ENCODE peak calls at places on chromosome 9, in eight cellular contexts. One of them, this sample, is unnamed.

GRCh38 chr9:37732086-37732744 is 21.4 kb upstream of the TRMT10B start:
- DNase-seq in MCF 10A: no peak
- DNase-seq in right atrium auricular region: no peak
- DNase-seq in keratinocyte: no peak
- DNase-seq in upper lobe of right lung: no peak
- DNase-seq in RWPE1: no peak
- DNase-seq in nephron progenitor cell: no peak
- DNase-seq in left ventricle myocardium inferior: no peak
- DNase-seq in this sample: no peak

GRCh38 chr9:126063326-126063725 is 263.3 kb upstream of the MVB12B start:
- DNase-seq in MCF 10A: no peak
- DNase-seq in right atrium auricular region: no peak
- DNase-seq in keratinocyte: no peak
- DNase-seq in upper lobe of right lung: no peak
- DNase-seq in RWPE1: no peak
- DNase-seq in nephron progenitor cell: no peak
- DNase-seq in left ventricle myocardium inferior: no peak
- DNase-seq in this sample: no peak

GRCh38 chr9:97220894-97221477 is 86.5 kb upstream of the CCDC180 start:
- DNase-seq in MCF 10A: no peak
- DNase-seq in right atrium auricular region: no peak
- DNase-seq in keratinocyte: no peak
- DNase-seq in upper lobe of right lung: no peak
- DNase-seq in RWPE1: no peak
- DNase-seq in nephron progenitor cell: peak; percentile 23
- DNase-seq in left ventricle myocardium inferior: no peak
- DNase-seq in this sample: no peak

GRCh38 chr9:36191290-36191645 is 547 bp downstream of the CLTA start:
- DNase-seq in MCF 10A: peak; percentile 25
- DNase-seq in right atrium auricular region: no peak
- DNase-seq in keratinocyte: no peak
- DNase-seq in upper lobe of right lung: peak; percentile 74
- DNase-seq in RWPE1: peak; percentile 23
- DNase-seq in nephron progenitor cell: peak; percentile 46
- DNase-seq in left ventricle myocardium inferior: peak; percentile 41
- DNase-seq in this sample: no peak

GRCh38 chr9:3908731-3909130 is 382.9 kb upstream of the RFX3 start:
- DNase-seq in MCF 10A: no peak
- DNase-seq in right atrium auricular region: no peak
- DNase-seq in keratinocyte: no peak
- DNase-seq in upper lobe of right lung: no peak
- DNase-seq in RWPE1: no peak
- DNase-seq in nephron progenitor cell: no peak
- DNase-seq in left ventricle myocardium inferior: no peak
- DNase-seq in this sample: no peak

GRCh38 chr9:125749287-125749935 is 2.2 kb downstream of the PBX3 start:
- DNase-seq in MCF 10A: peak; percentile 16
- DNase-seq in right atrium auricular region: no peak
- DNase-seq in keratinocyte: no peak
- DNase-seq in upper lobe of right lung: no peak
- DNase-seq in RWPE1: no peak
- DNase-seq in nephron progenitor cell: no peak
- DNase-seq in left ventricle myocardium inferior: no peak
- DNase-seq in this sample: no peak

GRCh38 chr9:123716339-123716738 is 213.6 kb downstream of the DENND1A start:
- DNase-seq in MCF 10A: no peak
- DNase-seq in right atrium auricular region: no peak
- DNase-seq in keratinocyte: no peak
- DNase-seq in upper lobe of right lung: no peak
- DNase-seq in RWPE1: no peak
- DNase-seq in nephron progenitor cell: peak; percentile 10
- DNase-seq in left ventricle myocardium inferior: no peak
- DNase-seq in this sample: no peak

GRCh38 chr9:125544988-125545651 is 161.9 kb downstream of the MAPKAP1 start:
- DNase-seq in MCF 10A: peak; percentile 11
- DNase-seq in right atrium auricular region: no peak
- DNase-seq in keratinocyte: no peak
- DNase-seq in upper lobe of right lung: no peak
- DNase-seq in RWPE1: no peak
- DNase-seq in nephron progenitor cell: no peak
- DNase-seq in left ventricle myocardium inferior: no peak
- DNase-seq in this sample: no peak

GRCh38 chr9:22447607-22448305 is 1.1 kb downstream of the DMRTA1 start:
- DNase-seq in MCF 10A: no peak
- DNase-seq in right atrium auricular region: no peak
- DNase-seq in keratinocyte: no peak
- DNase-seq in upper lobe of right lung: no peak
- DNase-seq in RWPE1: no peak
- DNase-seq in nephron progenitor cell: no peak
- DNase-seq in left ventricle myocardium inferior: no peak
- DNase-seq in this sample: no peak

GRCh38 chr9:22452415-22453010 is 5.9 kb downstream of the DMRTA1 start:
- DNase-seq in MCF 10A: peak; percentile 33
- DNase-seq in right atrium auricular region: peak; percentile 76
- DNase-seq in keratinocyte: peak; percentile 15
- DNase-seq in upper lobe of right lung: peak; percentile 63
- DNase-seq in RWPE1: no peak
- DNase-seq in nephron progenitor cell: peak; percentile 51
- DNase-seq in left ventricle myocardium inferior: peak; percentile 26
- DNase-seq in this sample: no peak

GRCh38 chr9:22446589-22446949 is at the start of gene DMRTA1:
- DNase-seq in MCF 10A: peak; percentile 55
- DNase-seq in right atrium auricular region: peak; percentile 83
- DNase-seq in keratinocyte: no peak
- DNase-seq in upper lobe of right lung: peak; percentile 92
- DNase-seq in RWPE1: peak; percentile 93
- DNase-seq in nephron progenitor cell: peak; percentile 80
- DNase-seq in left ventricle myocardium inferior: peak; percentile 84
- DNase-seq in this sample: peak; percentile 65

DNA sequence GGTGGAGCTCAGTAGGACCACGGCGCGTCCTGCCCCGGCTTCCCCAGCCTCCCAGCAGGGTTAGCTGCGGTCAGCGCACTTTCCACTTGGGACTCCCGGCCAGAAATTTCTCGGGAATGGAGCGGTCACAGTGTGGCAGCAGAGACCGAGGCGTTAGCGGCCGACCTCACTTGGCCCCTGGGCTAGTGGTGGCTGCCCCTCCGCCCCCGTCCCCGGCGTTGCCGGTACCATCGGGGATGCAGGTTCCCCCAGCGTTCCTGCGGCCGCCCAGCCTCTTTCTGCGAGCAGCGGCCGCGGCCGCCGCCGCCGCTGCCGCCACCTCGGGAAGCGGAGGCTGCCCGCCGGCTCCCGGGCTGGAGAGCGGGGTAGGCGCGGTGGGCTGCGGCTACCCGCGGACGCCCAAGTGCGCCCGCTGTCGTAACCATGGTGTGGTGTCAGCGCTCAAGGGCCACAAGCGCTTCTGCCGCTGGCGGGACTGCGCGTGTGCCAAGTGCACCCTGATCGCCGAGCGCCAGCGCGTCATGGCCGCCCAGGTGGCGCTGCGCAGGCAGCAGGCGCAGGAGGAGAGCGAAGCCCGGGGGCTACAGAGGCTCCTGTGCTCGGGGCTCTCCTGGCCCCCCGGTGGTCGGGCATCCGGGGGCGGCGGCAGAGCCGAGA is 454 bp downstream of the DMRTA1 start:
- DNase-seq in MCF 10A: peak; percentile 31
- DNase-seq in right atrium auricular region: no peak
- DNase-seq in keratinocyte: no peak
- DNase-seq in upper lobe of right lung: peak; percentile 88
- DNase-seq in RWPE1: peak; percentile 44
- DNase-seq in nephron progenitor cell: peak; percentile 82
- DNase-seq in left ventricle myocardium inferior: peak; percentile 58
- DNase-seq in this sample: peak; percentile 37
- TF ChIP-seq CTCF in MCF 10A: no peak
- TF ChIP-seq CTCF in right atrium auricular region: no peak
- TF ChIP-seq CTCF in keratinocyte: no peak
- TF ChIP-seq CTCF in upper lobe of right lung: peak; percentile 24
- TF ChIP-seq CTCF in RWPE1: peak; percentile 69
- TF ChIP-seq CTCF in nephron progenitor cell: peak; percentile 31
- TF ChIP-seq CTCF in left ventricle myocardium inferior: peak; percentile 24
- TF ChIP-seq CTCF in this sample: no peak

GRCh38 chr9:77954619-77955018 is 77.0 kb downstream of the GNAQ start:
- DNase-seq in MCF 10A: no peak
- DNase-seq in right atrium auricular region: no peak
- DNase-seq in keratinocyte: no peak
- DNase-seq in upper lobe of right lung: no peak
- DNase-seq in RWPE1: no peak
- DNase-seq in nephron progenitor cell: no peak
- DNase-seq in left ventricle myocardium inferior: no peak
- DNase-seq in this sample: no peak

GRCh38 chr9:77952641-77953341 is 78.8 kb downstream of the GNAQ start:
- DNase-seq in MCF 10A: peak; percentile 40
- DNase-seq in right atrium auricular region: no peak
- DNase-seq in keratinocyte: no peak
- DNase-seq in upper lobe of right lung: no peak
- DNase-seq in RWPE1: peak; percentile 74
- DNase-seq in nephron progenitor cell: no peak
- DNase-seq in left ventricle myocardium inferior: no peak
- DNase-seq in this sample: no peak

GRCh38 chr9:77951369-77951768 is 80.2 kb downstream of the GNAQ start:
- DNase-seq in MCF 10A: no peak
- DNase-seq in right atrium auricular region: no peak
- DNase-seq in keratinocyte: no peak
- DNase-seq in upper lobe of right lung: no peak
- DNase-seq in RWPE1: no peak
- DNase-seq in nephron progenitor cell: no peak
- DNase-seq in left ventricle myocardium inferior: no peak
- DNase-seq in this sample: no peak

GRCh38 chr9:77954018-77954417 is 77.6 kb downstream of the GNAQ start:
- DNase-seq in MCF 10A: no peak
- DNase-seq in right atrium auricular region: no peak
- DNase-seq in keratinocyte: no peak
- DNase-seq in upper lobe of right lung: no peak
- DNase-seq in RWPE1: no peak
- DNase-seq in nephron progenitor cell: no peak
- DNase-seq in left ventricle myocardium inferior: no peak
- DNase-seq in this sample: no peak

GRCh38 chr9:77953590-77953989 is 78.0 kb downstream of the GNAQ start:
- DNase-seq in MCF 10A: no peak
- DNase-seq in right atrium auricular region: no peak
- DNase-seq in keratinocyte: no peak
- DNase-seq in upper lobe of right lung: no peak
- DNase-seq in RWPE1: no peak
- DNase-seq in nephron progenitor cell: no peak
- DNase-seq in left ventricle myocardium inferior: no peak
- DNase-seq in this sample: no peak
- TF ChIP-seq CTCF in MCF 10A: no peak
- TF ChIP-seq CTCF in right atrium auricular region: no peak
- TF ChIP-seq CTCF in keratinocyte: no peak
- TF ChIP-seq CTCF in upper lobe of right lung: no peak
- TF ChIP-seq CTCF in RWPE1: no peak
- TF ChIP-seq CTCF in nephron progenitor cell: no peak
- TF ChIP-seq CTCF in left ventricle myocardium inferior: no peak
- TF ChIP-seq CTCF in this sample: no peak

DNA sequence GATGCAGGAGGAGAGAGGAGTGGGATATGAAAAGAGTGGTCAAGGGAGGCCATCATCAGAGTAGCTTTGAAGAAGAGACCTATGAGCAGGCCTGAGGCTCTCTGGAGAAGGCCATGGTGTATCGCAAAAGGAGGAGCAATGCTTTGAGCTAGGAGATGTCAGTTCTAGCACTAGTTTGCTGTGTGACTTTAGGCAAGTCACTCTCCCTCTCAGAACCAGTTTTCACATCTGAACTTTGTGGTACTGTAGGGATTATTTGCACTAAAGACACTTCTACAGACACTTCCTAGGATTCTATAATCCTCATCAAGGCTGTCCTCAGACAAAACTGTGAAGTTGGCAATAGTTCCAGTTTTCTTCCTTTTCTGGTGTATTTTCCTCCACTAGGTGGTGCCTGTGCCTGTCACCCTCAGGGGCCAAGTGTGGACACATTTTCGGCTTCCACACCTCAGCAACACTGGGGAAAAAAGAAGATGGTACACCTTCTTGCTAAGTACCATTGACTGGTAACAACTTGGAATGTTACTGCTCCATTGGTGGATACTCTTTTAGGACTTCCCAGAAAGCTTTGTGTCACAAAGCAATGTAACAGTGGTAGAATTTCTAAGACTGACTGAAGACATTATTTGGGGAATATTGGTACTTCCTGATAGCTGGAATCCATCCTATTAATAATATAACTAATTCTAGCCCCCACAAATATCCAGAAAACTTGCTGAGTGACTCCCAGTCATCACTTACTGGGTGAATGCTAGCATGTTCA is 9.9 kb downstream of the PAPPA start:
- DNase-seq in MCF 10A: peak; percentile 45
- DNase-seq in right atrium auricular region: no peak
- DNase-seq in keratinocyte: no peak
- DNase-seq in upper lobe of right lung: no peak
- DNase-seq in RWPE1: no peak
- DNase-seq in nephron progenitor cell: no peak
- DNase-seq in left ventricle myocardium inferior: no peak
- DNase-seq in this sample: no peak
- TF ChIP-seq CTCF in MCF 10A: peak; percentile 23
- TF ChIP-seq CTCF in right atrium auricular region: no peak
- TF ChIP-seq CTCF in keratinocyte: peak; percentile 54
- TF ChIP-seq CTCF in upper lobe of right lung: peak; percentile 33
- TF ChIP-seq CTCF in RWPE1: peak; percentile 47
- TF ChIP-seq CTCF in nephron progenitor cell: no peak
- TF ChIP-seq CTCF in left ventricle myocardium inferior: peak; percentile 60
- TF ChIP-seq CTCF in this sample: no peak

GRCh38 chr9:134328341-134328840 is 2.1 kb downstream of the RXRA start:
- DNase-seq in MCF 10A: no peak
- DNase-seq in right atrium auricular region: no peak
- DNase-seq in keratinocyte: no peak
- DNase-seq in upper lobe of right lung: no peak
- DNase-seq in RWPE1: peak; percentile 41
- DNase-seq in nephron progenitor cell: no peak
- DNase-seq in left ventricle myocardium inferior: peak; percentile 15
- DNase-seq in this sample: no peak

GRCh38 chr9:134329576-134329855 is 3.3 kb downstream of the RXRA start:
- DNase-seq in MCF 10A: no peak
- DNase-seq in right atrium auricular region: no peak
- DNase-seq in keratinocyte: no peak
- DNase-seq in upper lobe of right lung: no peak
- DNase-seq in RWPE1: no peak
- DNase-seq in nephron progenitor cell: no peak
- DNase-seq in left ventricle myocardium inferior: peak; percentile 17
- DNase-seq in this sample: no peak

GRCh38 chr9:134329886-134330285 is 3.6 kb downstream of the RXRA start:
- DNase-seq in MCF 10A: peak; percentile 27
- DNase-seq in right atrium auricular region: no peak
- DNase-seq in keratinocyte: no peak
- DNase-seq in upper lobe of right lung: no peak
- DNase-seq in RWPE1: peak; percentile 52
- DNase-seq in nephron progenitor cell: no peak
- DNase-seq in left ventricle myocardium inferior: peak; percentile 28
- DNase-seq in this sample: peak; percentile 41

GRCh38 chr9:134327671-134328231 is 1.5 kb downstream of the RXRA start:
- DNase-seq in MCF 10A: peak; percentile 7
- DNase-seq in right atrium auricular region: no peak
- DNase-seq in keratinocyte: no peak
- DNase-seq in upper lobe of right lung: no peak
- DNase-seq in RWPE1: peak; percentile 46
- DNase-seq in nephron progenitor cell: no peak
- DNase-seq in left ventricle myocardium inferior: peak; percentile 10
- DNase-seq in this sample: peak; percentile 33

DNA sequence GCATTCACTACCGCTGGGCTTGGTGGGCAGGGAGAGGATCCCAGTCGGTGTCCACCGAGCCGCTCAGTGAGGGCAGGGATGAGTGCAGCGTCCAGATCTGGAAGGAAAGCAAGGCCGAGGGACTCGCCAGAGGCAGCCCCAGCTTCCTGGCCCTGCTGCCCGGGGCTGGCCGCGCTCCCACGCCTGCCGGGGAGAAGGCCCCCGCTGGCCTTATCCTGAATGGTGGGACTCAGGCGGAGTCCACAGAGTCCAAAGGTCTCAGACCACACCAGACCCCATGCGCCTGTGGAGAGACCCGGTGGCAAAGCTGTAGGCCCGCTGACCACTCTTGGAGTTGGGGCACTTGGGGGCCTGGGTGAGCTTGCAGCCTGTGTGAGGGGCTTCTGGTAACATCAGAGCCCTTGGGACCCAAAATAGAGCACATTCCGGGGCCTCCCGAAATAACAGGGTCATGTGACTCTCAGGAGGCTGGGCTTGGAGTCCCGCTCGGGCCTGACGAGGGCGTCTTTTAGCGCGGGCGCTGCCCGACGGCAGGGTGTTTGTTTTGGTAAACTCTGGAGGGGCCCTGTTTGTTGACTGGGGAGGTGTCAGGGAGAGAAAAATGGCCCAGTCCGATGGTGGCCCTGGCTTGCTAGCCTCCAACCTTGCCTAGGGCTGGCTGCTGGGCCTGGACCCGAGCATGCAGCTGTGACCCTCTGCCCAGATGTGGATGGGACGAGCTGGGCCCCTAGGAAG is 2.8 kb downstream of the RXRA start:
- DNase-seq in MCF 10A: no peak
- DNase-seq in right atrium auricular region: peak; percentile 84
- DNase-seq in keratinocyte: no peak
- DNase-seq in upper lobe of right lung: no peak
- DNase-seq in RWPE1: peak; percentile 67
- DNase-seq in nephron progenitor cell: no peak
- DNase-seq in left ventricle myocardium inferior: peak; percentile 68
- DNase-seq in this sample: peak; percentile 71
- TF ChIP-seq CTCF in MCF 10A: no peak
- TF ChIP-seq CTCF in right atrium auricular region: no peak
- TF ChIP-seq CTCF in keratinocyte: no peak
- TF ChIP-seq CTCF in upper lobe of right lung: peak; percentile 18
- TF ChIP-seq CTCF in RWPE1: no peak
- TF ChIP-seq CTCF in nephron progenitor cell: no peak
- TF ChIP-seq CTCF in left ventricle myocardium inferior: peak; percentile 26
- TF ChIP-seq CTCF in this sample: no peak